ENCODE peak calls at places on chromosomes 7 and 10, in ten cellular contexts. B is CD8-positive, alpha-beta T cell; O is cardiac fibroblast; M is fibroblast of lung; G is HFF-Myc; F is AG04449; E is OCI-LY7; I is K562; T is lower lobe of right lung; Q is mucosa of descending colon. N is an unnamed sample.

GRCh38 chr7:50858528-50859245 is 76.0 kb upstream of the GRB10 start:
- DNase-seq in Q (no peak), M (no peak), B (no peak), O (no peak), I (no peak), G (no peak), E (no peak), T (no peak), F (no peak), N (no peak)

GRCh38 chr10:91034042-91034441 is 113.2 kb upstream of the ANKRD1 start:
- DNase-seq in F (no peak), Q (no peak), G (no peak), O (no peak), T (no peak), B (no peak), E (no peak), I (no peak), M (no peak), N (no peak)

GRCh38 chr7:641269-641671 is 85.2 kb upstream of the DNAAF5 start:
- DNase-seq in I (peak; percentile 53), F (no peak), B (no peak), Q (no peak), O (no peak), G (no peak), E (peak; percentile 15), M (peak; percentile 34), T (no peak), N (no peak)

GRCh38 chr7:101237206-101238067 is at the start of gene CLDN15:
- DNase-seq in E (no peak), B (no peak), F (no peak), I (no peak), O (peak; percentile 90), G (no peak), Q (peak; percentile 89), M (no peak), T (no peak), N (peak; percentile 82)

GRCh38 chr10:71136036-71136690 is 76.2 kb upstream of the UNC5B start:
- DNase-seq in Q (no peak), I (no peak), O (no peak), T (no peak), B (no peak), M (no peak), F (no peak), E (no peak), G (no peak), N (no peak)

GRCh38 chr7:13042605-13043236 is 355.3 kb downstream of the ARL4A start:
- DNase-seq in T (no peak), Q (no peak), E (no peak), B (no peak), O (no peak), I (no peak), M (peak; percentile 57), F (no peak), G (no peak), N (peak; percentile 33)

GRCh38 chr10:123522702-123523312 is 143.3 kb upstream of the GPR26 start:
- DNase-seq in B (no peak), G (no peak), M (no peak), I (no peak), Q (no peak), F (no peak), T (no peak), E (peak; percentile 37), O (no peak), N (no peak)

GRCh38 chr7:128215739-128216138 is 25.3 kb upstream of the LEP start:
- DNase-seq in E (no peak), G (no peak), B (no peak), I (no peak), F (no peak), M (peak; percentile 65), T (no peak), O (peak; percentile 81), Q (no peak), N (peak; percentile 30)

GRCh38 chr10:5583525-5584175 is 58.9 kb downstream of the CALML3 start:
- DNase-seq in I (no peak), T (peak; percentile 91), F (no peak), M (peak; percentile 67), B (no peak), G (no peak), Q (peak; percentile 74), E (peak; percentile 96), O (peak; percentile 45), N (peak; percentile 29)

GRCh38 chr10:130021373-130021950 is 57.4 kb upstream of the EBF3 start:
- DNase-seq in M (peak; percentile 90), T (no peak), Q (no peak), B (no peak), O (peak; percentile 71), I (no peak), G (peak; percentile 72), F (peak; percentile 90), E (no peak), N (peak; percentile 59)

GRCh38 chr10:69870591-69870990 is 68.9 kb downstream of the COL13A1 start:
- DNase-seq in E (no peak), F (no peak), T (no peak), Q (no peak), M (no peak), O (no peak), B (no peak), I (no peak), G (no peak), N (no peak)

GRCh38 chr10:112313911-112314310 is 30.7 kb downstream of the TECTB start:
- DNase-seq in I (no peak), O (no peak), Q (no peak), T (no peak), M (no peak), B (no peak), G (no peak), F (no peak), E (no peak), N (no peak)

GRCh38 chr10:73768881-73769280 is 13.0 kb upstream of the CHCHD1 start:
- DNase-seq in M (no peak), T (no peak), Q (peak; percentile 52), F (no peak), O (no peak), I (no peak), G (no peak), E (peak; percentile 81), B (peak; percentile 35), N (no peak)
- TF ChIP-seq CTCF in M (no peak), T (no peak), Q (no peak), F (no peak), O (no peak), I (no peak), G (no peak), E (peak; percentile 81), B (peak; percentile 50), N (no peak)

GRCh38 chr10:75165684-75166622 is 44.6 kb upstream of the VDAC2 start:
- DNase-seq in E (peak; percentile 43), G (no peak), T (no peak), Q (no peak), I (no peak), B (no peak), F (no peak), M (peak; percentile 67), O (peak; percentile 18), N (peak; percentile 51)

GRCh38 chr10:75168275-75168674 is 42.3 kb upstream of the VDAC2 start:
- DNase-seq in Q (no peak), B (no peak), G (no peak), T (no peak), O (no peak), I (no peak), E (no peak), F (no peak), M (no peak), N (no peak)

GRCh38 chr10:75170215-75170614 is 40.4 kb upstream of the VDAC2 start:
- DNase-seq in O (no peak), G (no peak), T (no peak), Q (no peak), I (no peak), E (no peak), B (no peak), M (no peak), F (no peak), N (no peak)

DNA sequence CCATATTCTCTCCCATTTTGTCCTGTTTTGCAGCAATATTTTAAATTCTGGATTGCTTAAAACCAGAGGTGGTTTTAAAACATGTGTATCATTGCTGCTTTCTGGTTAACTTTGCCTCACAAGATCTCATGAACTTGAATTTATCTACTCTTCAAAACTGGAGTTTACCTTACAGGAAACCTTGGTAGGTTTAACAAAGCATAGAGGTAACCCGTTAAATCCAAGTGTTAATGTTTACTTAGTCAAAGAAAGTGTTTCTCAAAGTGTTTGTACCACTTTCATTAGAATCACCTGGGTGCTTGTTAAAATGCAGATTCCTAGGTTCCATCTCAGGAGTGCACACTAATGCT is 44.0 kb upstream of the VDAC2 start:
- DNase-seq in O (no peak), F (no peak), E (no peak), Q (no peak), M (no peak), I (no peak), B (no peak), T (no peak), G (no peak), N (no peak)
- H3K4me3 ChIP-seq in O (no peak overlapping the region), F (no peak overlapping the region), E (no peak overlapping the region), Q (no peak overlapping the region), M (no peak overlapping the region), I (no peak overlapping the region), B (no peak overlapping the region), T (no peak overlapping the region), G (no peak overlapping the region), N (no peak overlapping the region)

GRCh38 chr7:44858161-44858560 is 10.3 kb upstream of the H2AZ2 start:
- DNase-seq in G (no peak), E (peak; percentile 31), B (no peak), F (no peak), T (no peak), M (no peak), O (no peak), Q (no peak), I (no peak), N (no peak)
- TF ChIP-seq CTCF in G (no peak), E (peak; percentile 55), B (peak; percentile 25), F (no peak), T (no peak), M (no peak), O (peak; percentile 15), Q (no peak), I (no peak), N (peak; percentile 3)

GRCh38 chr10:22911889-22912762 is 15.7 kb upstream of the ARMC3 start:
- DNase-seq in B (no peak), I (no peak), O (peak; percentile 86), M (peak; percentile 37), G (peak; percentile 26), F (no peak), Q (no peak), E (no peak), T (no peak), N (peak; percentile 84)

GRCh38 chr10:22913474-22914092 is 14.3 kb upstream of the ARMC3 start:
- DNase-seq in M (no peak), F (no peak), E (no peak), Q (no peak), O (no peak), B (no peak), T (no peak), G (no peak), I (no peak), N (no peak)

GRCh38 chr10:22915314-22915713 is 12.5 kb upstream of the ARMC3 start:
- DNase-seq in M (no peak), F (no peak), G (no peak), O (no peak), I (no peak), T (no peak), Q (no peak), B (no peak), E (no peak), N (no peak)

GRCh38 chr10:22911067-22911466 is 16.8 kb upstream of the ARMC3 start:
- DNase-seq in B (no peak), I (no peak), Q (no peak), O (no peak), F (no peak), E (no peak), G (no peak), T (no peak), M (no peak), N (no peak)

GRCh38 chr10:22912763-22913389 is 15.0 kb upstream of the ARMC3 start:
- DNase-seq in T (no peak), B (no peak), Q (no peak), M (no peak), F (no peak), O (no peak), I (no peak), G (no peak), E (no peak), N (no peak)
- H3K4me3 ChIP-seq in T (no peak overlapping the region), B (no peak overlapping the region), Q (no peak overlapping the region), M (no peak overlapping the region), F (no peak overlapping the region), O (no peak overlapping the region), I (no peak overlapping the region), G (no peak overlapping the region), E (no peak overlapping the region), N (no peak overlapping the region)

N was measured in fibroblast of pulmonary artery.